ENCODE peak calls at places on chromosome 10, in seven cellular contexts. D is RWPE2, O is PC-9, S is GM13976, C is left ventricle myocardium inferior, P is foreskin keratinocyte, E is HCT116. N is an unnamed sample.

GRCh38 chr10:31126593-31126992 is 94.9 kb upstream of the ZNF438 start:
- DNase-seq in D (no peak), E (no peak), P (no peak), C (no peak), O (no peak), S (no peak), N (no peak)

GRCh38 chr10:98265403-98266378 is 2.3 kb downstream of the LOXL4 start:
- DNase-seq in C (no peak), S (no peak), E (no peak), P (no peak), O (no peak), D (no peak), N (no peak)

GRCh38 chr10:99685232-99686041 is 26.1 kb downstream of the ENTPD7 start:
- DNase-seq in O (no peak), C (no peak), S (peak), E (no peak), P (peak), D (no peak), N (peak)

GRCh38 chr10:3975016-3975415 is 190.0 kb upstream of the KLF6 start:
- DNase-seq in P (no peak), E (no peak), S (no peak), C (peak), O (no peak), D (no peak), N (no peak)

GRCh38 chr10:76139431-76139830 is 708.0 kb downstream of the LRMDA start:
- DNase-seq in E (no peak), C (no peak), D (no peak), P (no peak), O (no peak), S (no peak), N (no peak)

GRCh38 chr10:110918633-110919348 is at the start of gene BBIP1:
- DNase-seq in D (no peak), S (peak), E (peak), C (no peak), P (peak), O (peak), N (peak)

GRCh38 chr10:96637709-96638108 is 50.9 kb upstream of the TM9SF3 start:
- DNase-seq in D (no peak), P (no peak), C (no peak), O (no peak), S (no peak), E (no peak), N (no peak)

GRCh38 chr10:73763343-73763742 is 18.5 kb upstream of the CHCHD1 start:
- DNase-seq in E (no peak), D (no peak), P (no peak), S (no peak), C (no peak), O (no peak), N (peak)

GRCh38 chr10:114023198-114023597 is 20.5 kb upstream of the ADRB1 start:
- DNase-seq in S (no peak), O (no peak), P (no peak), D (no peak), C (no peak), E (no peak), N (no peak)

GRCh38 chr10:8050561-8051108 is 3.9 kb upstream of the GATA3 start:
- DNase-seq in S (no peak), E (no peak), D (no peak), P (no peak), O (peak), C (no peak), N (no peak)

GRCh38 chr10:65194131-65194530 is 1672.9 kb downstream of the REEP3 start:
- DNase-seq in C (no peak), E (no peak), O (no peak), D (no peak), S (no peak), P (no peak), N (no peak)

GRCh38 chr10:122127943-122128342 is 139.0 kb downstream of the TACC2 start:
- DNase-seq in E (no peak), S (no peak), D (no peak), C (no peak), P (no peak), O (no peak), N (no peak)

GRCh38 chr10:76546411-76546810 is 1091.2 kb downstream of the KCNMA1 start:
- DNase-seq in S (no peak), C (no peak), D (no peak), E (no peak), O (no peak), P (no peak), N (no peak)

GRCh38 chr10:122473116-122473515 is 11.8 kb downstream of the HTRA1 start:
- DNase-seq in C (no peak), S (no peak), P (no peak), D (no peak), O (no peak), E (no peak), N (no peak)

GRCh38 chr10:16999665-17000451 is 129.8 kb downstream of the CUBN start:
- DNase-seq in C (no peak), S (no peak), E (no peak), O (no peak), D (no peak), P (no peak), N (no peak)

GRCh38 chr10:118568327-118568848 is 27.1 kb downstream of the PRLHR start:
- DNase-seq in S (peak), P (no peak), D (no peak), C (no peak), O (peak), E (peak), N (peak)

GRCh38 chr10:26437637-26438461 is at the start of gene APBB1IP:
- DNase-seq in S (peak), O (no peak), C (peak), D (no peak), E (no peak), P (no peak), N (peak)

GRCh38 chr10:24533981-24534380 is 189.7 kb downstream of the ARHGAP21 start:
- DNase-seq in S (no peak), O (no peak), C (no peak), E (no peak), D (no peak), P (no peak), N (no peak)

GRCh38 chr10:86178401-86179142 is 188.0 kb downstream of the GRID1 start:
- DNase-seq in O (no peak), E (peak), P (no peak), C (no peak), S (peak), D (no peak), N (peak)
- TF ChIP-seq CTCF in O (peak), E (peak), P (peak), C (peak), S (no peak), D (peak), N (peak)

DNA sequence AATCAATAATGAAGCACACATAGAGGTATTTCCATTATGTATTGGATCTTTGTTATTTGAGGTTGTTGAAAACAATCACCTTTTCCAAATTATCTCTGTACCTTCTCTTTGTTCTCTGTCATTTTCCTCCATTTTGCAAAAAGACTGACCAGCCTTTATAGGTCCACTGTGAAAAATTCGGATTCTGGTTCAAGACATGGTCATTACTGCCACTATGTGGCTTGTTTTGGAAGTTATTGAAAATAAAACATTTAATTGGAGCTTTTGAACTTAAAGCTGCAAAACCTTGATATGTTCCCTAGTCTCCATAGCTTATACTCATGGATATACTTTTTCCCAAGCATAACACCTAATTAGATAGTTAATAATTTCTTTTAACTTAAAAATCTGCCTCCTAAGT is 1094.4 kb downstream of the NRG3 start:
- DNase-seq in C (no peak), P (no peak), D (no peak), S (peak), O (no peak), E (no peak), N (peak)
- TF ChIP-seq CTCF in C (no peak), P (peak), D (peak), S (no peak), O (peak), E (no peak), N (peak)

GRCh38 chr10:128843972-128844371 is 623.1 kb upstream of the MGMT start:
- DNase-seq in P (no peak), O (no peak), E (peak), C (no peak), D (no peak), S (no peak), N (no peak)
- TF ChIP-seq CTCF in P (peak), O (no peak), E (peak), C (peak), D (peak), S (no peak), N (no peak)

GRCh38 chr10:44862006-44862751 is 49.0 kb upstream of the TMEM72 start:
- DNase-seq in C (no peak), P (no peak), E (no peak), D (no peak), O (no peak), S (no peak), N (peak)

GRCh38 chr10:44862917-44863316 is 48.2 kb upstream of the TMEM72 start:
- DNase-seq in D (no peak), O (no peak), P (no peak), E (no peak), C (no peak), S (no peak), N (no peak)

GRCh38 chr10:44864042-44864436 is 47.1 kb upstream of the TMEM72 start:
- DNase-seq in E (no peak), O (no peak), S (no peak), C (no peak), D (no peak), P (no peak), N (no peak)

GRCh38 chr10:44864637-44865288 is 46.4 kb upstream of the TMEM72 start:
- DNase-seq in E (peak), O (no peak), S (peak), C (peak), D (peak), P (peak), N (peak)

GRCh38 chr10:44863344-44864041 is 47.6 kb upstream of the TMEM72 start:
- DNase-seq in S (no peak), O (no peak), D (no peak), P (no peak), C (no peak), E (no peak), N (no peak)
- TF ChIP-seq CTCF in S (no peak), O (no peak), D (no peak), P (no peak), C (no peak), E (peak), N (no peak)

DNA sequence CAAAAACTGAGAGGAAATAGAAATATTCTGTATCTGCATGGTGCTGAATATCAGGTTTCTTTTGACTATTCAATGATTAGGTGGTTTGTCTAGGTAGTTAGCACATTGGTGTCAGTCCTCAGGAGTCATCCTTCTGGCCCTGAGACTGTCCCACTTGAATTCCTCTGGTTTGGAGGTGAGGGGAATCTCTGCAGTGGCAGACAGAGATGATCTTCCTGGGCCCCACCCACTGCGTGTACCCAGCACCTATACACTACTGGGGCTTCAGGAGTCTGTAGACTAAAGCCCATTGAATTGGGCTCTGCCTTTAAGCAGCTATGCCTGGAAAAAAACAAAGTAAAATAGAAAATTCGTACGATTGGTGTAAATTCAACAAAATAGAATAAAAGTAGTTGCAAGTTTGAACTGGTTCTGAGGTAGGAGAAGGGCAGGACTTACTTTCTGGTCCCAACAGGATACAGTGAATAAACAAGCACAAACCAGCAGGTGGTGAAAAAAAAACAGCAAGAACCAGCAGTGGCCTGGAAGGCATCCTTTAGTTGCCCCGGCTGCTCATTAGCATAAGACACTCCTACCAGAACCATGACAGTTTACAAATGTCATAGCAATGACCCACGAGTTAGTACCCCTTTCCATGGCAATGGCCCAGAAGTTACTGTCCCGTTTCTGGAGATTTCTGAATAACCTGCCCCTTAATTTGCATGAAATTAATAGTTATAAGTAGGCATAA is 1.7 kb downstream of the LIPM start:
- DNase-seq in D (no peak), S (no peak), O (no peak), E (no peak), C (no peak), P (peak), N (no peak)
- TF ChIP-seq CTCF in D (no peak), S (no peak), O (no peak), E (no peak), C (no peak), P (no peak), N (no peak)

GRCh38 chr10:11045487-11045886 is 27.8 kb downstream of the CELF2 start:
- DNase-seq in D (no peak), O (no peak), E (no peak), C (no peak), S (no peak), P (no peak), N (no peak)
- TF ChIP-seq CTCF in D (no peak), O (no peak), E (no peak), C (no peak), S (no peak), P (no peak), N (no peak)

N was measured in GM12865.